ENCODE peak calls at places on chromosomes 2 and 18, in seven cellular contexts. C is Peyer's patch; T is CD4-positive, alpha-beta T cell; Y is natural killer cell; F is epithelial cell of esophagus; P is left lung; K is RWPE1. H is an unnamed sample.

GRCh38 chr2:25460261-25460905 is 118.7 kb upstream of the DNMT3A start:
- DNase-seq in C (no peak), T (no peak), Y (no peak), F (no peak), P (no peak), K (no peak), H (no peak)

GRCh38 chr2:216992056-216992455 is 132.2 kb upstream of the TNP1 start:
- DNase-seq in C (no peak), T (no peak), Y (no peak), F (no peak), P (no peak), K (no peak), H (no peak)

GRCh38 chr2:75603477-75603876 is 42.7 kb upstream of the EVA1A start:
- DNase-seq in C (no peak), T (no peak), Y (no peak), F (peak; percentile 74), P (no peak), K (no peak), H (no peak)

GRCh38 chr2:12665334-12665733 is 51.4 kb upstream of the TRIB2 start:
- DNase-seq in C (no peak), T (no peak), Y (no peak), F (peak; percentile 47), P (no peak), K (no peak), H (no peak)

GRCh38 chr2:177295479-177295878 is 31.0 kb upstream of the NFE2L2 start:
- DNase-seq in C (no peak), T (no peak), Y (no peak), F (no peak), P (no peak), K (no peak), H (no peak)

GRCh38 chr2:171008550-171009205 is 79.6 kb downstream of the GORASP2 start:
- DNase-seq in C (no peak), T (no peak), Y (no peak), F (no peak), P (no peak), K (no peak), H (no peak)

GRCh38 chr18:56402872-56403516 is 235.4 kb downstream of the TXNL1 start:
- DNase-seq in C (no peak), T (no peak), Y (no peak), F (peak; percentile 85), P (no peak), K (peak; percentile 16), H (no peak)

GRCh38 chr2:219128401-219128800 is 32.2 kb downstream of the NHEJ1 start:
- DNase-seq in C (no peak), T (no peak), Y (no peak), F (no peak), P (no peak), K (no peak), H (no peak)

GRCh38 chr2:226687641-226688253 is 111.9 kb downstream of the IRS1 start:
- DNase-seq in C (no peak), T (no peak), Y (no peak), F (no peak), P (no peak), K (no peak), H (no peak)

GRCh38 chr18:48412339-48412929 is 3.3 kb upstream of the ZBTB7C start:
- DNase-seq in C (no peak), T (no peak), Y (no peak), F (peak; percentile 55), P (no peak), K (no peak), H (no peak)

GRCh38 chr2:186639939-186640338 is 50.1 kb downstream of the ITGAV start:
- DNase-seq in C (no peak), T (no peak), Y (no peak), F (no peak), P (no peak), K (no peak), H (no peak)

GRCh38 chr2:226732478-226733188 is 67.0 kb downstream of the IRS1 start:
- DNase-seq in C (no peak), T (no peak), Y (no peak), F (no peak), P (no peak), K (no peak), H (no peak)

GRCh38 chr2:174332607-174333001 is 2.1 kb upstream of the SP9 start:
- DNase-seq in C (no peak), T (no peak), Y (no peak), F (no peak), P (no peak), K (no peak), H (no peak)

GRCh38 chr2:102251849-102252203 is 59.5 kb upstream of the IL1RL1 start:
- DNase-seq in C (no peak), T (no peak), Y (no peak), F (no peak), P (no peak), K (no peak), H (no peak)

GRCh38 chr2:102253753-102254150 is 57.6 kb upstream of the IL1RL1 start:
- DNase-seq in C (no peak), T (no peak), Y (no peak), F (no peak), P (no peak), K (no peak), H (no peak)

GRCh38 chr2:102253140-102253752 is 58.1 kb upstream of the IL1RL1 start:
- DNase-seq in C (no peak), T (no peak), Y (no peak), F (peak; percentile 57), P (no peak), K (no peak), H (no peak)

GRCh38 chr2:102250278-102250821 is 61.0 kb upstream of the IL1RL1 start:
- DNase-seq in C (no peak), T (no peak), Y (no peak), F (no peak), P (no peak), K (no peak), H (no peak)

DNA sequence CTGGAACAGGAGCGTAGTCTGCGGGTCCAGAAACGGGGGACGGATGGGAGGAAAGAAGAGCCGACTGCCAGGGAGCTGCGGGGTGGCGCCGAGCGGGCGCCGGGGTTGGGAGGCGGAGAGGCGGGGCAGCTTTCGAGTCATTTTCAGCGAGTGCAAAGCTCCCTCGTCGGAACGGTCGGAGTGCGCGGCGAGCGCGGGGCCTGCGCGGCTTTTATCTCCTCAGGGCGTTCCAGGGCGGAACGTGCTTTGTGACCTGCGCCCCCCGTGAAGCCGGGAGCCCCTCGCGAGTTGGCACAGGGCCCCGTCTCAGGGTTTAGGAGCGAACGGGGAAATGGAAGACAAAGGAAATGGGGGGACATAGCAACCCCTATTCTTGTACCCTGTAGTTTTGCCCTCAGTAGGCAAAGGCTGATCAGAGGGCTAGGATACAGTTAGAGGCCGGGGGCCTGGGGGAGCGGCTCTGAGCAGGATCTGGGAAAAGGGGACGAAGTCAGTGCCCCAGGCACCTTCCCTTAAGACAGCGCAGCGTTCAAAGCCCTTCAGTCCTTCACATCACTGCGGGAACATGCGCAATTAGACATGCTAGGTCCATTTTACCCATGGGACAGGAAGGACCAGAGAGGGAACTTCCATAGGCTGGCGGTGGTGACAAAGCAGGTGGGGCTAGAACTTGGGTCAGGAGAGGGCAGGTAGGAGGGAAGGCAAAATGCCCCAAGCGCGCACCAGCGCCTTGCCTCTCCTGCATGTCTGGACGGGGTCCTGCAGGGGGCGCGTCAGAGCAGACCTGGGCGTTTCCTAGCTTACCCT is 60.1 kb upstream of the IL1RL1 start:
- DNase-seq in C (peak; percentile 71), T (peak; percentile 51), Y (peak; percentile 59), F (peak; percentile 62), P (peak; percentile 81), K (peak; percentile 30), H (peak; percentile 30)
- TF ChIP-seq CTCF in C (peak; percentile 42), T (peak; percentile 90), Y (peak; percentile 70), F (peak; percentile 70), P (peak; percentile 63), K (peak; percentile 37), H (no peak)

GRCh38 chr18:33873127-33873526 is 295.1 kb downstream of the ASXL3 start:
- DNase-seq in C (no peak), T (no peak), Y (no peak), F (no peak), P (no peak), K (no peak), H (no peak)
- TF ChIP-seq CTCF in C (no peak), T (no peak), Y (no peak), F (no peak), P (no peak), K (no peak), H (no peak)

GRCh38 chr2:60439219-60439974 is 114.1 kb downstream of the BCL11A start:
- DNase-seq in C (no peak), T (no peak), Y (no peak), F (no peak), P (peak; percentile 72), K (no peak), H (peak; percentile 72)
- TF ChIP-seq CTCF in C (peak; percentile 39), T (no peak), Y (peak; percentile 35), F (peak; percentile 21), P (peak; percentile 25), K (no peak), H (no peak)

GRCh38 chr2:169963786-169964185 is 136.5 kb downstream of the UBR3 start:
- DNase-seq in C (no peak), T (no peak), Y (no peak), F (no peak), P (no peak), K (no peak), H (no peak)

GRCh38 chr2:169964740-169965139 is 137.5 kb downstream of the UBR3 start:
- DNase-seq in C (no peak), T (no peak), Y (no peak), F (no peak), P (no peak), K (no peak), H (no peak)

GRCh38 chr2:169966449-169966848 is 139.2 kb downstream of the UBR3 start:
- DNase-seq in C (no peak), T (no peak), Y (no peak), F (no peak), P (no peak), K (no peak), H (no peak)

GRCh38 chr2:169965495-169965894 is 138.2 kb downstream of the UBR3 start:
- DNase-seq in C (no peak), T (no peak), Y (no peak), F (no peak), P (no peak), K (no peak), H (no peak)

DNA sequence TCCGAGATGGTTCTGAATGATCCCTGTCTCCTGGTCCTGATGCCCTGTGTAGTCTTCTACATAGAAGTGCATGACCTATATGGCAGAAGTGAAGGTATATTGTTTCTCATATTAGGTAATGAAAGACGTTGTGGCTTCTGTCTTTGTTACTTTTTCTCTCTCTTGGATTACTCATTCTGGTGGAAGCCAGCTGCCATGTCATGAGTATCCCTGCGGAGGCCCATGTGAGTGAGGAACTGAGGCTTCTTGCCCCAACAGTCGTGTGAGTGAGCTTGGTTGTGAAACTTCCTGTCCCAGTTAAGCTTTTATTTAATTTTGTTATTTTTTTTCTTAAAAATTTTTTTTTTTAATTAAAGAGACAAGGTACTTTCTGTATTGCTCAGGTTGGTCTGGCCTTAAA is 134.7 kb downstream of the UBR3 start:
- DNase-seq in C (no peak), T (no peak), Y (no peak), F (peak; percentile 83), P (peak; percentile 57), K (no peak), H (no peak)
- TF ChIP-seq CTCF in C (no peak), T (no peak), Y (no peak), F (no peak), P (no peak), K (no peak), H (no peak)